ENCODE peak calls at places on chromosomes 5 and 9, in five cellular contexts. M, O, L, S and Q are unnamed samples.

GRCh38 chr5:95725071-95725820 is 5.9 kb upstream of the RHOBTB3 start:
- DNase-seq in M (no peak), O (no peak), L (no peak), S (no peak), Q (no peak)

GRCh38 chr9:132005896-132006295 is 73.8 kb downstream of the MED27 start:
- DNase-seq in M (no peak), O (no peak), L (no peak), S (no peak), Q (no peak)

GRCh38 chr9:93133641-93134017 is 422 bp downstream of the NINJ1 start:
- DNase-seq in M (peak; percentile 85), O (peak; percentile 60), L (no peak), S (peak; percentile 79), Q (peak; percentile 74)

GRCh38 chr5:42502613-42503470 is 79.6 kb downstream of the GHR start:
- DNase-seq in M (no peak), O (no peak), L (no peak), S (no peak), Q (no peak)

GRCh38 chr5:124725622-124726258 is 20.7 kb downstream of the ZNF608 start:
- DNase-seq in M (no peak), O (no peak), L (no peak), S (no peak), Q (no peak)

GRCh38 chr5:109340351-109340750 is 69.4 kb downstream of the PJA2 start:
- DNase-seq in M (no peak), O (no peak), L (no peak), S (no peak), Q (no peak)

GRCh38 chr5:56052735-56053134 is 58.0 kb upstream of the IL6ST start:
- DNase-seq in M (no peak), O (no peak), L (no peak), S (peak; percentile 49), Q (no peak)

GRCh38 chr5:176929654-176930053 is 30.5 kb upstream of the HK3 start:
- DNase-seq in M (no peak), O (no peak), L (no peak), S (peak; percentile 7), Q (no peak)

GRCh38 chr5:127353761-127354160 is 63.2 kb downstream of the MEGF10 start:
- DNase-seq in M (no peak), O (no peak), L (no peak), S (no peak), Q (no peak)

GRCh38 chr5:134177197-134178171 is 734 bp upstream of the SKP1 start:
- DNase-seq in M (peak; percentile 23), O (peak; percentile 7), L (peak; percentile 26), S (peak; percentile 68), Q (peak; percentile 78)

GRCh38 chr9:105331160-105331559 is 86.7 kb downstream of the SLC44A1 start:
- DNase-seq in M (no peak), O (no peak), L (no peak), S (no peak), Q (no peak)

GRCh38 chr5:178118345-178118744 is 5.0 kb downstream of the N4BP3 start:
- DNase-seq in M (no peak), O (no peak), L (no peak), S (no peak), Q (no peak)

GRCh38 chr9:96556701-96557461 is 62.8 kb downstream of the CDC14B start:
- DNase-seq in M (no peak), O (no peak), L (no peak), S (no peak), Q (no peak)

GRCh38 chr5:34535433-34535832 is 120.7 kb upstream of the RAI14 start:
- DNase-seq in M (no peak), O (no peak), L (no peak), S (no peak), Q (no peak)
- TF ChIP-seq FOXM1 in M (no peak), O (no peak), L (no peak), S (no peak), Q (no peak)

GRCh38 chr5:78793907-78794687 is 145.5 kb upstream of the LHFPL2 start:
- DNase-seq in M (no peak), O (no peak), L (no peak), S (no peak), Q (no peak)
- TF ChIP-seq FOXM1 in M (no peak), O (no peak), L (no peak), S (no peak), Q (no peak)

GRCh38 chr9:32581512-32582143 is 8.7 kb upstream of the NDUFB6 start:
- DNase-seq in M (peak; percentile 60), O (peak; percentile 26), L (no peak), S (peak; percentile 61), Q (peak; percentile 25)
- TF ChIP-seq FOXM1 in M (no peak), O (no peak), L (no peak), S (no peak), Q (no peak)

GRCh38 chr5:101364469-101364868 is 461.4 kb upstream of the ST8SIA4 start:
- DNase-seq in M (no peak), O (no peak), L (no peak), S (no peak), Q (no peak)
- TF ChIP-seq FOXM1 in M (no peak), O (no peak), L (no peak), S (no peak), Q (no peak)

GRCh38 chr9:33429256-33430080 is 17.9 kb downstream of the AQP3 start:
- DNase-seq in M (no peak), O (no peak), L (no peak), S (no peak), Q (no peak)
- TF ChIP-seq FOXM1 in M (no peak), O (no peak), L (no peak), S (no peak), Q (no peak)

GRCh38 chr5:102807878-102808502 is 52.9 kb downstream of the PAM start:
- DNase-seq in M (peak; percentile 40), O (peak; percentile 11), L (no peak), S (no peak), Q (no peak)
- TF ChIP-seq FOXM1 in M (no peak), O (no peak), L (no peak), S (no peak), Q (no peak)